ENCODE peak calls at places on chromosomes 3 and 15, in six cellular contexts. M, G, X, I, H and S are unnamed samples. For H3K4me1 and H3K36me3, the result is how much of the 10 kb centered on the place peaks cover.

GRCh38 chr3:151015762-151016161 is 43.2 kb upstream of the CLRN1 start:
- DNase-seq in M (no peak), G (no peak), X (no peak), I (no peak), H (no peak), S (no peak)

GRCh38 chr3:102905826-102906225 is 471.0 kb downstream of the ZPLD1 start:
- DNase-seq in M (no peak), G (no peak), X (no peak), I (no peak), H (no peak), S (no peak)

GRCh38 chr3:148006508-148006907 is 597.3 kb downstream of the ZIC1 start:
- DNase-seq in M (peak), G (no peak), X (peak), I (no peak), H (no peak), S (no peak)

GRCh38 chr3:41507336-41508062 is 308.2 kb downstream of the CTNNB1 start:
- DNase-seq in M (no peak), G (no peak), X (no peak), I (no peak), H (no peak), S (peak)

GRCh38 chr3:161070252-161070930 is 34.8 kb downstream of the B3GALNT1 start:
- DNase-seq in M (no peak), G (peak), X (no peak), I (no peak), H (no peak), S (peak)

GRCh38 chr15:99951471-99951870 is 218.2 kb upstream of the LYSMD4 start:
- DNase-seq in M (peak), G (no peak), X (no peak), I (no peak), H (no peak), S (no peak)

GRCh38 chr3:150149651-150150051 is 179.0 kb upstream of the PFN2 start:
- DNase-seq in M (peak), G (no peak), X (peak), I (no peak), H (no peak), S (peak)

GRCh38 chr3:56800373-56801150 is 1.2 kb downstream of the ARHGEF3 start:
- DNase-seq in M (peak), G (no peak), X (peak), I (no peak), H (no peak), S (no peak)

GRCh38 chr15:36860792-36861191 is 239.6 kb downstream of the MEIS2 start:
- DNase-seq in M (no peak), G (no peak), X (no peak), I (no peak), H (no peak), S (no peak)

GRCh38 chr3:21752749-21753347 is 1.8 kb upstream of the ZNF385D start:
- DNase-seq in M (peak), G (no peak), X (peak), I (no peak), H (no peak), S (peak)

GRCh38 chr3:196486263-196486662 is 17.3 kb downstream of the RNF168 start:
- DNase-seq in M (no peak), G (peak), X (no peak), I (no peak), H (no peak), S (no peak)

GRCh38 chr3:46671541-46672348 is 21.7 kb downstream of the ALS2CL start:
- DNase-seq in M (no peak), G (peak), X (no peak), I (peak), H (no peak), S (no peak)

GRCh38 chr15:91302588-91303439 is 202.8 kb downstream of the SV2B start:
- DNase-seq in M (peak), G (peak), X (peak), I (peak), H (peak), S (peak)

GRCh38 chr15:23574742-23575141 is 9.3 kb downstream of the MKRN3 start:
- DNase-seq in M (no peak), G (no peak), X (no peak), I (no peak), H (no peak), S (no peak)

GRCh38 chr3:135237371-135237770 is 442.3 kb downstream of the EPHB1 start:
- DNase-seq in M (no peak), G (peak), X (no peak), I (no peak), H (no peak), S (no peak)

GRCh38 chr15:56919708-56920637 is 1.5 kb downstream of the TCF12 start:
- DNase-seq in M (peak), G (peak), X (peak), I (peak), H (no peak), S (peak)

GRCh38 chr15:66802087-66803001 is 100.3 kb downstream of the SMAD6 start:
- DNase-seq in M (peak), G (no peak), X (no peak), I (no peak), H (no peak), S (peak)

GRCh38 chr3:123807820-123808219 is 76.3 kb downstream of the MYLK start:
- DNase-seq in M (no peak), G (peak), X (peak), I (no peak), H (no peak), S (no peak)

GRCh38 chr3:134312873-134313838 is 61.1 kb downstream of the AMOTL2 start:
- DNase-seq in M (peak), G (no peak), X (no peak), I (peak), H (peak), S (no peak)

GRCh38 chr15:64552281-64552948 is 92.0 kb downstream of the ZNF609 start:
- DNase-seq in M (no peak), G (no peak), X (no peak), I (no peak), H (no peak), S (peak)

GRCh38 chr15:60346077-60346476 is 51.7 kb downstream of the ANXA2 start:
- DNase-seq in M (no peak), G (no peak), X (no peak), I (no peak), H (no peak), S (no peak)

GRCh38 chr3:152486364-152486763 is 217.6 kb downstream of the MBNL1 start:
- DNase-seq in M (no peak), G (no peak), X (no peak), I (no peak), H (no peak), S (no peak)

GRCh38 chr3:172582712-172583111 is 59.5 kb upstream of the TNFSF10 start:
- DNase-seq in M (peak), G (no peak), X (peak), I (no peak), H (no peak), S (no peak)

GRCh38 chr3:179398574-179399249 is 51.2 kb downstream of the MFN1 start:
- DNase-seq in M (peak), G (no peak), X (no peak), I (no peak), H (no peak), S (no peak)

GRCh38 chr3:29284578-29284977 is 3.7 kb downstream of the RBMS3 start:
- DNase-seq in M (no peak), G (no peak), X (peak), I (no peak), H (no peak), S (no peak)

GRCh38 chr15:36525430-36525829 is 54.0 kb upstream of the CDIN1 start:
- DNase-seq in M (no peak), G (no peak), X (no peak), I (no peak), H (no peak), S (no peak)

GRCh38 chr3:194204036-194204792 is 68.3 kb downstream of the HES1 start:
- DNase-seq in M (no peak), G (no peak), X (peak), I (no peak), H (no peak), S (no peak)

GRCh38 chr3:148727242-148727641 is 29.5 kb downstream of the AGTR1 start:
- DNase-seq in M (no peak), G (peak), X (no peak), I (no peak), H (no peak), S (peak)

GRCh38 chr15:25240461-25241021 is 198.3 kb downstream of the UBE3A start:
- DNase-seq in M (no peak), G (peak), X (no peak), I (peak), H (no peak), S (no peak)

GRCh38 chr3:181808053-181808452 is 96.3 kb downstream of the SOX2 start:
- DNase-seq in M (no peak), G (no peak), X (no peak), I (no peak), H (no peak), S (no peak)

GRCh38 chr3:190747566-190747965 is 114.9 kb downstream of the GMNC start:
- DNase-seq in M (peak), G (no peak), X (no peak), I (no peak), H (no peak), S (no peak)

GRCh38 chr15:83053151-83053550 is 13.9 kb downstream of the BTBD1 start:
- DNase-seq in M (peak), G (no peak), X (peak), I (no peak), H (no peak), S (no peak)

GRCh38 chr3:30198162-30198561 is 408.2 kb upstream of the TGFBR2 start:
- DNase-seq in M (no peak), G (no peak), X (no peak), I (no peak), H (no peak), S (peak)

GRCh38 chr3:66393486-66394260 is 107.1 kb downstream of the LRIG1 start:
- DNase-seq in M (peak), G (no peak), X (no peak), I (no peak), H (no peak), S (no peak)

GRCh38 chr3:71244153-71245051 is 339.1 kb downstream of the FOXP1 start:
- DNase-seq in M (no peak), G (no peak), X (no peak), I (peak), H (no peak), S (no peak)

GRCh38 chr3:71245971-71246860 is 337.3 kb downstream of the FOXP1 start:
- DNase-seq in M (no peak), G (peak), X (no peak), I (peak), H (peak), S (peak)

GRCh38 chr3:71247221-71247947 is 336.1 kb downstream of the FOXP1 start:
- DNase-seq in M (no peak), G (peak), X (peak), I (peak), H (peak), S (peak)

GRCh38 chr3:71243230-71243629 is 340.3 kb downstream of the FOXP1 start:
- DNase-seq in M (no peak), G (no peak), X (no peak), I (no peak), H (no peak), S (no peak)

DNA sequence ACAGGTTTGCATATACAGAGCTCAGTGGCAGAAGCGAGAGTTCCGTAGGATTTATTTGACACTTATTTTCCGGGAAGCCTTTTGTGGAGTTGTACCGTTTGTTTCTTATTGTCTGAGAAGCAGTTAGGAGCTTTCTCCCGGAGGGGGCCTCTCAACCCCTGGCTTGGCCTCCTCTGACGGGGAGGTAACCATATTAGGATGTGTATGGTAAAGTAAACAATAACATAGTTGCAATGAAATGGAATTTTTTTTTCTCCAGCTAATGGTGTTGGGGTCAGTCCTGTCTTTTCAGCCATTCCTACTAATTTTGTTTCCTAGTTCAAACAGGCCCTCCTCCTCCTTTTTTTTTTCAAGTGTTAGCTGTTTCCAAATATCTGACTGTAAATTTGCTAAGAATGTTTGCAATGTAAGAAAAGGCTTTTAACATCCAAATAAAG is 338.5 kb downstream of the FOXP1 start:
- DNase-seq in M (no peak), G (no peak), X (no peak), I (no peak), H (no peak), S (no peak)
- H3K4me1 ChIP-seq in M (half or more), G (under half), X (under half), I (half or more), H (under half), S (under half)

GRCh38 chr3:125011941-125012340 is 43.9 kb downstream of the HEG1 start:
- DNase-seq in M (peak), G (no peak), X (no peak), I (no peak), H (no peak), S (no peak)

GRCh38 chr3:125013095-125013494 is 42.7 kb downstream of the HEG1 start:
- DNase-seq in M (no peak), G (no peak), X (no peak), I (no peak), H (no peak), S (no peak)

GRCh38 chr3:125006190-125006855 is 49.5 kb downstream of the HEG1 start:
- DNase-seq in M (no peak), G (no peak), X (no peak), I (no peak), H (no peak), S (no peak)

GRCh38 chr3:125010393-125010792 is 45.4 kb downstream of the HEG1 start:
- DNase-seq in M (no peak), G (no peak), X (no peak), I (no peak), H (no peak), S (no peak)

DNA sequence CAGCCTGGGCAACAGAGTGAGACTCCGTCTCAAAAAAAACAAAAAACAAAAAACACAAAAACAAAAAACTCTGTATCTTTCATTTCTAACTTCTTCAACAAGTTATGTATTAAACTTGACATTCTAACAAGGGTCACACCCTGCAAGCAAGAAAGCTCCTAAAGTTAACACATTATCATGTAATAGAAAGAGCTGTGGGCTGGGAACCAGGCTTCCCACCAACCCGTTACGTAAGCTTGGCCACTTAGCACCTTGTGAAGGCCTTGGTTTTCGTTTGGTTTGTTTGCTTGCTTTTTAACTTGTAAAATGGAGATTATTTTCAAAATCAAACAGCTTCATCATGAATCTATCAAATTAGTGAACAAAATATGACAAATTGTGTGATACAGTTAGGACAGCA is 47.0 kb downstream of the HEG1 start:
- DNase-seq in M (no peak), G (no peak), X (no peak), I (no peak), H (no peak), S (no peak)
- H3K36me3 ChIP-seq in M (half or more), G (under half), X (under half), I (half or more), H (under half), S (half or more)

DNA sequence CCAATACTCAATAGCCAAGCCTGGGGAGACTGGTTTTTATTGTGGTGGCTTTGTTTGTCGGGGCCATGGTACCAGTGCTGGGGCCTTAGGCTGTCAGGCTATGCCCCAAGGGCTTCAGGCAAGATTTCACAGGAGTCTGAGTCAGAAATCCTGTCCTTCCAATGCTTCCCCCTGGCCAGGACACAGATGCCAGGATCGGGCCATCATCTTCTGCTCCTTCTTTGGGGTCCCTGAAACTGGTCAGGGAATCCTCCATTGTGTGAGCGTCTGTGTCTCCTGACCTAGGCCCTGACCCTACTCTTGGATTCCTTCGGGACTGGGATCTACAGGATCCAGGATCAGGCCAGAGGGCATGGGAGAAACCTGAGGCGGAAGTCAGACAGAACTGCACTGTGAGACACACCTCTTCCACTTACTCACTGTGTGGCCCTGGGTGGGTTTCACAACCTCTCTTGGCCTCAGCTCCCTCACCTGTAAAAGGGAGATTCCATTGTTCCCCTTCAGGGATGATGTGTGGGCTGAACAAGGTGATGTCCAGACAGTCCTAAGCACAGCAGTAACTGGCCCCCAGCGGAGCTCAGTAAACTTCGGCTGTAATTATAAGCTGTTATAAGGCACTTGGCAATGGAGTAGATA is 292.7 kb downstream of the UACA start:
- DNase-seq in M (no peak), G (no peak), X (no peak), I (no peak), H (no peak), S (no peak)
- H3K4me1 ChIP-seq in M (under half), G (under half), X (under half), I (under half), H (under half), S (under half)

DNA sequence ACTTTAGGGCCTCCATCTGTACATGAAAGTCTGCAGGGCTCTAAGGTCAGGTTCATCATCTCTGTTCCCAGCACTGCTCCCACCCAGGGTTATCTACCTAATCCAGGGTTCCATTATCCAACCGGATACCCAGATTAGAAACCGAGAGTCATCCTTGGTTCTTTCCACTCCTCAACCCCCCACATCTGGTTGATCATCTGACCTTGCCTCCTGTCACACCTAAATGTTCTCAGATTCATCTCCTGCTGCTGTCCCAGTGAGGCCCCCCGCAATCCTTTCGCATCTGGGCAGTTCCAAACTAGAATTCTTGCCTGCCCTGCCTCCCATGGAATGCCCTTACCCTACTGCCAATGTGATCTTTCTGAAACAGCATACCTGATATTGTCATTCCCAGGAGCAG is 136.5 kb downstream of the PDE8A start:
- DNase-seq in M (no peak), G (no peak), X (no peak), I (no peak), H (peak), S (no peak)
- H3K36me3 ChIP-seq in M (under half), G (under half), X (under half), I (half or more), H (half or more), S (under half)

DNA sequence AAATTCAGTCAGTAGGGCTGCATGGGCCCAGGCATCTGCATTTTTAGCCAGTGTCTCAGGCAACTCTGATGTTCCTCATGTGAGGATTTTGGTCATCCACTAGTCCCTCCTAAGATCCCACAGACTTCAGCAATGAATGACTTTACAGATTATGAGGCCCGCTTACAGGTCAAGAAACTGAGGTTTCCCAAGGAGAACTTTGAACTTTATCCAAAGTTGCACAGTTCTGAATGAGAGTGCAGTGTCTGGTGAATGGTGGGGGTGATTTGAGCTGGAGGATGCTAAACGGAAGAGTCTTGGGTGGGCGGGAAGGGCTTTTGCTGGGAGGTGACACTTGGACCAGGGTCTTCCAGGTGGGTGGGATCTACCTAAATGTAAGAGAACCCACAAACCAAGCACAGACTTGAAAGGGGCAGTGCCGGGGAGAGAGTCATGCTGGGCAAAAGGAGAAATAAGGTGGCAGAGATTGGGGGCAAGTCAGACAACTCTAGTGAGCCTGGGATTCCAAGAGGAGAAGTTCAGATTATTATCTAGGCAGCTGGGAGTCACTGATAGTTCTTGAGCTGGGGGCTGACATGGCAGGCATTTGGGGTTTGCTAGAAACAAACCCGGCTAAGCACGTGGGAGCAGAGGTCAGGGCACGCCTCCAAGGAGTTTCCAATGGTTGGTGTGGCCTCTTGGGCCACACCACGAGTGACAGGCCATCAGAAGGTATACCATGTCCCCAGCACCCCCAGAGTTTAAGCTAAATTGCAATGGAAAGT is 27.5 kb downstream of the SLC6A6 start:
- DNase-seq in M (no peak), G (no peak), X (no peak), I (no peak), H (peak), S (no peak)
- H3K4me1 ChIP-seq in M (under half), G (under half), X (under half), I (half or more), H (half or more), S (under half)

GRCh38 chr3:36864180-36865053 is 80.4 kb downstream of the TRANK1 start:
- DNase-seq in M (no peak), G (no peak), X (no peak), I (no peak), H (no peak), S (no peak)

DNA sequence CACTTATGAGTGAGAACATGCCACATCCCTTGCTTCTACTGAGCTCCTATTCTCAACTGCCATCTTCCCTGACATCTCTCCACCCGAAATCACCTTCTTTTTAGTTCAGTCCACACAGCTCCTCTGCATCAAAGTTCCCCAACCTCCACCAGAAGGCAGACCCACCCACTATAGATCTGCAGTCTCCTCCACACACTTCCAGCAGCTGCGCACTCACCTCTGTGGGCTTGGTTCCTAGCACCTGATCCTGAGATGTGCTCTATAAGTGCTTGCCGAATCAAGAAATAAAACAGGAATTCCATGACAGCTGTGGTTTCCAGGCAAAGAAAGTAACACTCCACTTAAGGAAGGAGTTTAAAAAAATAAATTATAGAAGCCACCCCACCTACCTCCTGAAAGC is 85.4 kb downstream of the TRANK1 start:
- DNase-seq in M (no peak), G (no peak), X (no peak), I (no peak), H (no peak), S (no peak)
- H3K36me3 ChIP-seq in M (under half), G (under half), X (under half), I (half or more), H (under half), S (under half)